ENCODE peak calls at places on chromosomes 13 and 19, in six cellular contexts. O is HCT116, I is small intestine, V is uterus, A is endothelial cell of umbilical vein, X is AG10803. D is an unnamed sample.

GRCh38 chr13:109816979-109817275 is 30.5 kb upstream of the IRS2 start:
- DNase-seq in X (peak; percentile 67), A (no peak), V (no peak), I (no peak), O (no peak), D (no peak)

GRCh38 chr19:19655641-19656343 is 7.7 kb downstream of the ATP13A1 start:
- DNase-seq in O (no peak), A (no peak), X (no peak), V (no peak), I (no peak), D (no peak)

GRCh38 chr19:30784850-30785459 is 412.8 kb downstream of the ZNF536 start:
- DNase-seq in O (no peak), X (peak; percentile 47), V (peak; percentile 30), I (peak; percentile 50), A (no peak), D (peak; percentile 19)

GRCh38 chr13:40109324-40109958 is 454.0 kb downstream of the COG6 start:
- DNase-seq in A (no peak), I (no peak), V (no peak), X (peak; percentile 95), O (no peak), D (peak; percentile 93)

GRCh38 chr13:109336730-109337129 is 449.7 kb downstream of the IRS2 start:
- DNase-seq in X (peak; percentile 88), V (no peak), O (no peak), I (no peak), A (no peak), D (peak; percentile 82)

GRCh38 chr13:43749503-43749902 is 37.3 kb downstream of the ENOX1 start:
- DNase-seq in I (no peak), V (no peak), A (no peak), O (no peak), X (no peak), D (no peak)

GRCh38 chr13:60158321-60158801 is 5.4 kb downstream of the DIAPH3 start:
- DNase-seq in I (no peak), A (no peak), X (peak; percentile 9), O (no peak), V (no peak), D (no peak)

GRCh38 chr13:48253849-48254248 is 20.8 kb downstream of the ITM2B start:
- DNase-seq in I (no peak), A (no peak), O (no peak), X (no peak), V (no peak), D (peak; percentile 13)

GRCh38 chr13:114067381-114067885 is 65.0 kb downstream of the RASA3 start:
- DNase-seq in O (no peak), X (peak; percentile 90), V (no peak), A (no peak), I (no peak), D (peak; percentile 63)

GRCh38 chr19:49854861-49855263 is 3.9 kb downstream of the PTOV1 start:
- DNase-seq in A (no peak), X (no peak), O (no peak), I (no peak), V (no peak), D (no peak)

GRCh38 chr13:100044936-100045335 is 44.0 kb upstream of the PCCA start:
- DNase-seq in O (no peak), V (no peak), X (no peak), I (no peak), A (no peak), D (no peak)

GRCh38 chr13:109941221-109941620 is 154.8 kb upstream of the IRS2 start:
- DNase-seq in I (no peak), A (no peak), O (no peak), X (no peak), V (no peak), D (no peak)

GRCh38 chr13:76027131-76027530 is 391.0 kb downstream of the LMO7 start:
- DNase-seq in X (no peak), O (no peak), V (no peak), I (no peak), A (no peak), D (no peak)

GRCh38 chr13:108218044-108218974 is at the start of gene ABHD13:
- DNase-seq in O (peak; percentile 84), A (peak; percentile 90), X (peak; percentile 88), I (peak; percentile 93), V (peak; percentile 93), D (peak; percentile 91)
- H3K4me3 ChIP-seq in O (peak within 1 kb of the TSS; percentile 83), A (peak within 1 kb of the TSS; percentile 74), X (peak within 1 kb of the TSS; percentile 86), I (peak within 1 kb of the TSS; percentile 96), V (peak within 1 kb of the TSS; percentile 94), D (peak within 1 kb of the TSS; percentile 84)

DNA sequence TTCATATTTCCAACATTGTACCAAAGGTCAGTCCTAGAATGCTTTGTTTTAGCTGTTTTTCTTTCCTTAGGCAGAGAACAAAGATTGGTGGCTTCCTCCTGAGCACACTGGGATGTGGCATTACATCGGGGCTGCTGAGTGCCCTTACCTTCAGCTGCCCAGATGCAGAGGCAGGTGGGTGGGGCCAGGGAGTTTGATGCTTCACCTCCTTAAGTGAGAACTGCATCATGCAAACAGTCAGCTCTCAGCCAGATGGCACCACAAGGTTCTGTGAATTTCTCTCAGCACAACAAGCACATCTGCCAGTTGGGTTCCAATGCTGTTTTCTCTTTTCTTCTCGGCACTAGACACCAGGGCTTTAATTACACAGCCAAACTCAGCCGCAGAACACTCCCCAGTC is 87.4 kb upstream of the UBL3 start:
- DNase-seq in V (no peak), I (no peak), O (no peak), A (no peak), X (no peak), D (no peak)
- H3K4me3 ChIP-seq in V (no peak overlapping the region), I (no peak overlapping the region), O (no peak overlapping the region), A (no peak overlapping the region), X (no peak overlapping the region), D (no peak overlapping the region)

DNA sequence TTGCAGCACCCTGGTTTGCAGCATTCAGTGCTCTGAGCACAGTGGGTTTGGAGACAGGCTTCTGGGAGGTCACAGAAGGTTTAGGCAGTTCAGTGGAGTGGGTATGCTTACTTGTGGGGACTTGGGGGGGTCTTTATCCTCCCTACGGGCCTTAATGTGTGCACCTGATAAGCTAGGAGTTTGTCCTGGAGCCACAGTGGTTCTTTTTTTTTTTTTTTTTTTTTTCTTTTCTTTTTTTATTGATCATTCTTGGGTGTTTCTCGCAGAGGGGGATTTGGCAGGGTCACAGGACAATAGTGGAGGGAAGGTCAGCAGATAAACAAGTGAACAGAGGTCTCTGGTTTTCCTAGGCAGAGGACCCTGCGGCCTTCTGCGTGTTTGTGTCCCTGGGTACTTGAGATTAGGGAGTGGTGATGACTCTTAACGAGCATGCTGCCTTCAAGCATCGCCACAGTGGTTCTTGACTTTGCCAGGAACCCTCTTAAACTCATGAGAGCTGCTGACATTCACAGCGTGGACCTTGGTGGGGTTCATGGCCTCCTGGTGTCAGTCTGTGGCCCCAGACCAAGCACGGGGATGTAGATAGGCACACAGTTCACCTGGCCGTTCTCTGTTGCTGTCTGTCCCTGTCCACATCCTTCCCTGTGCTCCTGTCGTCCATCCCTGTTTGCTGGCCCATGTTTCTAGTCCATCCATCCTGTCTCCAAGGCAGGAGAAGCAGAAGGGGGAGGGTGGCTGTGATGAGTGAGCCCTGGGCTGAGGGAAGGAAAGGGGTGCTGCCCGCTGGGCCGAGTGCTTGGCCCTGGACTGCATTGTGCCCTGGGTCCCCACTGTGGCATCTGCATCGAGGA is 2.7 kb downstream of the EGLN2 start:
- DNase-seq in A (no peak), O (no peak), X (no peak), I (no peak), V (no peak), D (no peak)
- H3K4me3 ChIP-seq in A (peak overlapping the region; percentile 86), O (no peak overlapping the region), X (peak overlapping the region; percentile 87), I (peak overlapping the region; percentile 77), V (peak overlapping the region; percentile 82), D (peak overlapping the region; percentile 90)

DNA sequence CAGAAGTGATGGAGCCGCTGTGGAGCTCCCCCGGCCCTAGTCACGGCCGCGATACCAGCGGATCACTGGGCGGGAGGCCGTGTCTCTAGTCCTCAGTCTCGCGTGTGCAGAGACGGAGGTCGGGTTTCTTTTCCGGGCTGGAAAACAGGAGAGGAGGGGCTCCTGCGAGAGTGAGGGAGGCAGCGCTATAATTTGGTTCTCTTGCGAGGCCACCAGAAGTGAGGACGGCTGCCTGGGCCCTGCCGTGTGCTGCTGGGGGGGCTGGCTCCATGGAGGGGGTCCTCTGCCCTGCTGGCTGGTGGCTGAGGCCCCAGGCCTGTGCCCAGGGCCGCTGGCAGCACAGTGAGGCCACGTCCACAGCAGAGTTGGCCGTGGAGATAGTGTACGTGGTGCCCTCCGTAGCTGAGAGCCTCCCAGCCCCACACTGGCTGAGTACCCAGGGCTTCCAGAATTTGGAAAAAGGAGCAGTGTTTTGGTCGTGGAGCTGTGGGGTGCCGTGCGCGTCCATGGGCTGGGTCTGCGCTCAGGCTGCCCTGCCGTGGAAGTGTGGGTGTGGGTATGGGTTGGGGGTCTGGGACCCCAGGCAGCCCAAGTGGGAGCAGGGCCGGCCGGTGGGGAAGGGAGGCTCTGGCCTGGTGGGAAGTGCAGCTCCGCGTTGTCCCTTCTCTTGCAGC is 5.8 kb downstream of the PTBP1 start:
- DNase-seq in V (no peak), X (no peak), O (no peak), A (no peak), I (no peak), D (no peak)
- H3K4me3 ChIP-seq in V (no peak overlapping the region), X (no peak overlapping the region), O (no peak overlapping the region), A (no peak overlapping the region), I (no peak overlapping the region), D (no peak overlapping the region)

DNA sequence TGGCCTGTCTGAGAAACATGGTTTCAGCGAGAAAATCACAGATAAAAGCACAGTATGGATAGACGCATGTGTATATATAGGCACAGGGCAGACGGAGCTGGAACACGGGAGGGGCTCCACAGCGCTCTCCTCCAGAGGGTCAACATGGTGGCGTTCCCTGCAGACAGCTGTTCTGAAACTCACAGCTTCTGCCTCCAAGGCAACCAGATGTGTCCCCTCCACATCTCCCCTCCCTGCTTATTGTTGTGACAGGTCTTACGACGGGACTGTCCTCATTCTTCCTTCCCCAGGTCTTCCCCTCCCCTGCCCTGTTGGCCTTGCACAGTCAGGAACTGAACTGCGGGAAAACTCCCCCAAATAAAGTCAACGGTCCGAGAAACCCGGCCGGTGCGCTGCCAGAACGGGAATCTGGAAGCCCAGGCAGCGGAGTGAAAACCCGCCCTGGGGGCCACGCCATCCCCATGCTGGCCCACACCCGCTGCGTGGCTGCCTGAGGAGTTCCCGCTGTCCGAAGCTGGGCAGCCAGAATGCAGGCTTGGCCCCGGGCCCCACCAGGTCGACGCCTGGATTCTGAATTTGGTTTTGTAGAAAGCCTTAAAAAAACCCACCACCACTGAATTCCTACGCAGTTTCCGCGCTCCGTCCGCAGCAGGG is 2.7 kb upstream of the TIMM13 start:
- DNase-seq in I (no peak), O (no peak), V (no peak), X (no peak), A (no peak), D (no peak)
- H3K4me3 ChIP-seq in I (no peak overlapping the region), O (no peak overlapping the region), V (no peak overlapping the region), X (no peak overlapping the region), A (no peak overlapping the region), D (no peak overlapping the region)

DNA sequence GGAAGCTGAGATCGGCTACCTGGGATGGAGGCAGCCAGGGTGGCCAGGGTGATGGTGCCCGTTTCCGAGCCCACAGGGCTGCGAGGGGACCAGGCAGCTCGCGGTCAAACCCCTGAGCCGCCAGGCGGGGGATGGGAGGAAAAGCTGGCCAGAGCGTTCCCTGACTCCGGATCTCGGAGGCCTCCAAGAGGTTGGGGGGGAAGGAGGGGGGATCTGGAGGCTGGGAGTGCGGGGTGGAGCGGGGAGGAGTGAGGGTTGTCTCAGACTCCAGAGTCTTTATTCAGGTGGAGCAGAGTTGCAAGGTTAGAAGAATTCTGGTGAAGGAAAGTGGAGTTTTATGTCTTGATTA is 1.1 kb downstream of the CACNG7 start:
- DNase-seq in I (no peak), O (no peak), X (no peak), A (no peak), V (no peak), D (no peak)
- H3K4me3 ChIP-seq in I (no peak overlapping the region), O (no peak overlapping the region), X (no peak overlapping the region), A (no peak overlapping the region), V (no peak overlapping the region), D (peak overlapping the region; percentile 58)

GRCh38 chr13:90783273-90783672 is 564.2 kb upstream of the MIR17HG start:
- DNase-seq in O (no peak), X (no peak), I (no peak), A (no peak), V (no peak), D (no peak)
- H3K4me3 ChIP-seq in O (no peak overlapping the region), X (no peak overlapping the region), I (no peak overlapping the region), A (no peak overlapping the region), V (no peak overlapping the region), D (no peak overlapping the region)